ENCODE peak calls at places on chromosomes 6 and 20, in five cellular contexts. E is Karpas-422, G is GM23248, F is endothelial cell of umbilical vein, Y is mesenchymal stem cell. S is an unnamed sample.

GRCh38 chr6:87494761-87495422 is 22.1 kb downstream of the SLC35A1 start:
- DNase-seq in E (no peak), G (no peak), F (no peak), Y (no peak), S (no peak)

GRCh38 chr6:24197892-24198291 is 71.9 kb downstream of the NRSN1 start:
- DNase-seq in E (no peak), G (no peak), F (no peak), Y (no peak), S (no peak)

GRCh38 chr6:30154709-30155521 is 6.1 kb downstream of the TRIM10 start:
- DNase-seq in E (no peak), G (peak; percentile 89), F (peak; percentile 21), Y (peak; percentile 7), S (no peak)

GRCh38 chr20:23049933-23050838 is 714 bp upstream of the THBD start:
- DNase-seq in E (no peak), G (peak; percentile 68), F (no peak), Y (no peak), S (peak; percentile 65)

GRCh38 chr20:40186826-40187225 is 502.2 kb downstream of the MAFB start:
- DNase-seq in E (no peak), G (no peak), F (no peak), Y (no peak), S (no peak)

GRCh38 chr6:26240157-26240980 is 124.6 kb upstream of the BTN3A2 start:
- DNase-seq in E (no peak), G (peak; percentile 73), F (peak; percentile 85), Y (peak; percentile 82), S (peak; percentile 99)

GRCh38 chr6:7389162-7389450 is 436 bp downstream of the CAGE1 start:
- DNase-seq in E (no peak), G (peak; percentile 78), F (no peak), Y (no peak), S (no peak)

GRCh38 chr6:32108094-32108627 is 977 bp downstream of the TNXB start:
- DNase-seq in E (no peak), G (peak; percentile 84), F (no peak), Y (peak; percentile 66), S (no peak)

GRCh38 chr6:153814136-153814535 is 224.9 kb upstream of the OPRM1 start:
- DNase-seq in E (no peak), G (no peak), F (no peak), Y (no peak), S (peak; percentile 71)

GRCh38 chr20:22807646-22808045 is 223.3 kb upstream of the FOXA2 start:
- DNase-seq in E (peak; percentile 71), G (no peak), F (no peak), Y (no peak), S (no peak)

GRCh38 chr20:58751956-58752355 is 59.4 kb downstream of the NPEPL1 start:
- DNase-seq in E (no peak), G (no peak), F (no peak), Y (no peak), S (no peak)

GRCh38 chr6:13362432-13362831 is 34.1 kb upstream of the TBC1D7 start:
- DNase-seq in E (no peak), G (no peak), F (no peak), Y (peak; percentile 3), S (no peak)

GRCh38 chr20:34993941-34994508 is 38.4 kb downstream of the MYH7B start:
- DNase-seq in E (no peak), G (no peak), F (no peak), Y (no peak), S (no peak)

GRCh38 chr20:24236204-24236603 is 233.2 kb upstream of the SYNDIG1 start:
- DNase-seq in E (no peak), G (no peak), F (no peak), Y (no peak), S (no peak)

GRCh38 chr6:70725817-70726413 is 58.2 kb downstream of the SMAP1 start:
- DNase-seq in E (no peak), G (peak; percentile 42), F (no peak), Y (no peak), S (peak; percentile 67)

GRCh38 chr20:7703436-7703835 is 236.8 kb downstream of the HAO1 start:
- DNase-seq in E (no peak), G (no peak), F (no peak), Y (no peak), S (no peak)

GRCh38 chr20:61667056-61667792 is 398.5 kb downstream of the TAF4 start:
- DNase-seq in E (no peak), G (no peak), F (no peak), Y (no peak), S (no peak)

GRCh38 chr20:51500311-51500710 is 42.2 kb downstream of the NFATC2 start:
- DNase-seq in E (peak; percentile 63), G (peak; percentile 10), F (no peak), Y (no peak), S (no peak)

GRCh38 chr6:97669191-97669651 is 386.2 kb upstream of the MMS22L start:
- DNase-seq in E (peak; percentile 64), G (peak; percentile 46), F (no peak), Y (peak; percentile 6), S (peak; percentile 74)

GRCh38 chr20:61940976-61941720 is 124.5 kb downstream of the TAF4 start:
- DNase-seq in E (no peak), G (no peak), F (no peak), Y (no peak), S (no peak)

GRCh38 chr20:46210672-46211330 is 92.7 kb downstream of the CD40 start:
- DNase-seq in E (no peak), G (no peak), F (no peak), Y (no peak), S (peak; percentile 83)

GRCh38 chr6:158648682-158649131 is 1.1 kb upstream of the SYTL3 start:
- DNase-seq in E (no peak), G (peak; percentile 98), F (no peak), Y (peak; percentile 97), S (no peak)

GRCh38 chr6:158645064-158646022 is 800 bp upstream of the DYNLT1 start:
- DNase-seq in E (no peak), G (no peak), F (no peak), Y (no peak), S (no peak)

GRCh38 chr6:158647501-158647900 is 2.4 kb upstream of the SYTL3 start:
- DNase-seq in E (no peak), G (no peak), F (no peak), Y (no peak), S (no peak)

GRCh38 chr6:158646023-158646888 is 1.7 kb upstream of the DYNLT1 start:
- DNase-seq in E (no peak), G (no peak), F (no peak), Y (no peak), S (no peak)

DNA sequence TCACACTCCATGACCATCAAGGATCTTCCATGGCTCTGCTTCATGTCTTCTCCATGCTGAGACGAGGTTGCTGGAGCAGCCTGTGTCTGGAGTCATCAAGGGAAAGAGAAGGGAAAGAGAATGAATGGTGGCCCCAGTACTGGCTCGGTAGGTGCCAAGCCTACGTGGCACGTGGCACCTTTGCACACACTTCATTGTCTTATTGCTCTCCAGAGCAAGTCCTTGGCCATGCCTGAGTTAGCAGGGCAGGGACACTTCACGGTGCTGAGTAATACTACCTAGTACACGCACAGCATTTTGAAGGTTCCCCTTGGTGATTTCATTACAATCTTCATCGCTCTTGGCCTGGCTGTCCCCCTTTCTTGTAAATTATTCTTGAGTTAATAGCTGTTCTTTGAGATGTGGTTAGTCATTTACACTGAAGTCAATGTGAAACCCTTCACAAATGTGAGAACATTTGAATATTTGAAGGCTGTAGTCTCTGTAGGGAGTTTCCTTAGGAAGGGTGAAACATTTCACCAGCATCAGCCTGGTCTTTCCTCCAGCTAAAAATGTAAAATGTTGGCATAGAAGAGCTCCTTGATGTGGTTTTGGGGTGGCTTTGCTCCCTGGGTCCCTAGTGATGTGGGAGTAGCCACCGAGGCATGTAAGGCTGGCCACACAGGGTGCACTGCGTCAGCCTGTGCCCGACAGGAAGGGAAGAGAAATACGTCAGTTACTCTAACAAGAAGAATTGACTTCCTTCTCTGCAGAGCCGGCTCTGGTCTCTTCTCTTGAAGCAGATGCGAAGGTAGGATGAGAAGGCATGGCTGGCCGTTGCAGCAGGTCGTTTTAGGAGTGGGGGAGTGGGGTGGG is at the start of gene SYTL3:
- DNase-seq in E (peak; percentile 69), G (peak; percentile 87), F (peak; percentile 29), Y (peak; percentile 75), S (no peak)
- H3K9ac ChIP-seq in E (no peak within 1 kb of the TSS), G (peak within 1 kb of the TSS; percentile 73), F (no peak within 1 kb of the TSS), Y (peak within 1 kb of the TSS; percentile 73), S (no peak within 1 kb of the TSS)

DNA sequence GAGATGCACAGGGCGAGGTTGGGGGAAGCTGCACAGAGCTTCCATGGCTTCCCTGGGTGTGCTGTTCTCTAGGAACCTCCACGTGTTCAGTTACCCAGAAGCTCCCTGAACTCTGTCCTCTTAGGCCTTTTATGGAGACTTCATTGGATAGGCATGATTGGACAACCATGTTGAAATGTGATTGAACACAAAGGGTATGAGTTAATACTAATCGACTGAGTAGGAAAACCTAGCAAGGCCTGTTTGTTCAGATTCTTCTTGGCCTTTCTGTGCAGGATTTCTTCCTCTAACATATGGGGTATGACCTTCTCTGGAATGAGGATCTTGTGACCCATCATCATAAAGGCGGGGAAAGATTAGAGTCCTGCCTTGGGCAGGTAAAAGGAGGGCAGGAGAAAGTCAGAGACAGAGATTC is 70.7 kb upstream of the SMIM29 start:
- DNase-seq in E (no peak), G (no peak), F (no peak), Y (no peak), S (no peak)
- H3K4me1 ChIP-seq in E (peaks cover 54% of the 10 kb centered on the region), G (no peaks in the 10 kb centered on the region), F (peaks cover 11% of the 10 kb centered on the region), Y (peaks cover 1% of the 10 kb centered on the region), S (no peaks in the 10 kb centered on the region)

DNA sequence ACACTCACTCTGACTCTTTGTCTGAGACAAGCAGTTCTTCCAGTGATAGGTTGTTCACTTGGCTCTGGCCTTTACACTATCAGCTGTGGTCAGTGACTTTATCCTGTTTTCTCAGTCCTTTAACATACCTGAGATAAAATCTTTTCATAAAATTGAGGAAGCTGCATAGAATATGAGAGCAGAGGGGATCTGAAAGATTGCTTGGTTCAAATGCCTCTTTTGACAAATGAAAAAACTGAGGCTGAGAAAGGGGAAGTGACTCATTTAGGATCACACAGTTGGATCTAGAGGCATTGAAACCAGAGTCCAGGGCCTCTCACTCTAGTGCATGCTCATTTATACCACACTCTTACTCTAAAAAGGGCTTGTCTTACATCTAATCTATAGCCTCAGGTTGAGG is 277.0 kb upstream of the TBX18 start:
- DNase-seq in E (no peak), G (peak; percentile 4), F (peak; percentile 86), Y (no peak), S (no peak)
- H3K9ac ChIP-seq in E (no peak overlapping the region), G (no peak overlapping the region), F (no peak overlapping the region), Y (no peak overlapping the region), S (no peak overlapping the region)

GRCh38 chr20:19375301-19375885 is 163.0 kb downstream of the SLC24A3 start:
- DNase-seq in E (no peak), G (no peak), F (no peak), Y (no peak), S (no peak)

GRCh38 chr20:19376451-19376971 is 164.1 kb downstream of the SLC24A3 start:
- DNase-seq in E (no peak), G (no peak), F (no peak), Y (no peak), S (no peak)

GRCh38 chr20:19381947-19382346 is 169.5 kb downstream of the SLC24A3 start:
- DNase-seq in E (no peak), G (no peak), F (no peak), Y (no peak), S (peak; percentile 6)

GRCh38 chr20:19380211-19380610 is 167.8 kb downstream of the SLC24A3 start:
- DNase-seq in E (no peak), G (no peak), F (no peak), Y (no peak), S (no peak)

DNA sequence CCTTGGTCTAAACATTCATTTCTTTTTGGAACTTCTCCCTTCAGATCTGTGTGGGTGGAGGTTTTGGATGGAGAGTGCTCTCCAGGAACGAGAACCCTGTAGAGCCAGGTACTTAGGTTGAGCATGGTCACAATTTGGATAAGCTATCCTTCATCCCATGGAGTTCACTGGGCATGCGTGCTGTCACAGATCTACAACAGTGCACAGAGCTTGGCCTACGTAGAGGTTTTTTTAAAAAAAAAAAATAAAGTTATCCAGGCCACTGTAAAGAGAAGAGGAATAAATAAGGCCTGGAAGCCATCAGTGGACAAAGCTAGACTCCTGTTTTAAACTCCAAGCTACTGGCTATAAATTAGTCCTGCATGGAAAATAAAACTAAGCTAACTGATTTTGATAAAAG is 165.6 kb downstream of the SLC24A3 start:
- DNase-seq in E (no peak), G (no peak), F (no peak), Y (no peak), S (no peak)
- H3K4me1 ChIP-seq in E (no peaks in the 10 kb centered on the region), G (no peaks in the 10 kb centered on the region), F (no peaks in the 10 kb centered on the region), Y (no peaks in the 10 kb centered on the region), S (no peaks in the 10 kb centered on the region)

S was measured in mesendoderm.